ENCODE peak calls at places on chromosomes 13 and 19, in seven cellular contexts. L, F, X, T, S, N and I are unnamed samples. For H3K4me1, the result is how much of the 10 kb centered on the place peaks cover.

GRCh38 chr19:6963259-6963852 is 57.9 kb downstream of the MBD3L2B start:
- DNase-seq in F (no peak), S (no peak), T (no peak), X (no peak), L (no peak), N (no peak), I (no peak)

GRCh38 chr13:52785721-52786120 is 46.1 kb upstream of the CNMD start:
- DNase-seq in T (no peak), F (no peak), N (no peak), S (no peak), X (peak), L (no peak), I (no peak)

GRCh38 chr19:31461814-31462539 is 112.7 kb upstream of the TSHZ3 start:
- DNase-seq in S (no peak), T (no peak), X (no peak), F (no peak), L (no peak), N (no peak), I (no peak)

GRCh38 chr13:29954082-29955043 is 103.9 kb upstream of the UBL3 start:
- DNase-seq in S (no peak), F (no peak), X (no peak), T (no peak), N (no peak), L (no peak), I (no peak)

GRCh38 chr13:46553521-46553885 is 533 bp downstream of the LRCH1 start:
- DNase-seq in X (no peak), N (no peak), L (no peak), S (no peak), F (no peak), T (no peak), I (no peak)

GRCh38 chr13:95784891-95785290 is 108.0 kb downstream of the DNAJC3 start:
- DNase-seq in L (no peak), T (no peak), S (no peak), N (no peak), F (no peak), X (no peak), I (no peak)

GRCh38 chr13:77300176-77301141 is 26.4 kb downstream of the MYCBP2 start:
- DNase-seq in T (peak), S (no peak), L (no peak), X (no peak), F (no peak), N (no peak), I (no peak)

GRCh38 chr19:12117203-12117970 is 22.8 kb downstream of the ZNF20 start:
- DNase-seq in L (no peak), N (no peak), F (no peak), S (peak), T (no peak), X (no peak), I (no peak)

GRCh38 chr19:42424345-42424707 is 2.9 kb downstream of the LIPE start:
- DNase-seq in T (no peak), F (no peak), N (peak), L (no peak), X (no peak), S (no peak), I (no peak)

GRCh38 chr19:39212377-39212742 is 8.3 kb upstream of the SYCN start:
- DNase-seq in X (peak), S (no peak), T (no peak), N (peak), L (peak), F (peak), I (no peak)

GRCh38 chr19:4909897-4910593 is 744 bp downstream of the UHRF1 start:
- DNase-seq in L (peak), F (peak), S (peak), N (peak), T (peak), X (peak), I (peak)

GRCh38 chr19:4908781-4909171 is 525 bp upstream of the UHRF1 start:
- DNase-seq in X (no peak), L (no peak), S (no peak), T (no peak), N (no peak), F (no peak), I (no peak)

GRCh38 chr19:4908311-4908710 is 990 bp upstream of the UHRF1 start:
- DNase-seq in S (no peak), T (no peak), X (no peak), L (no peak), N (no peak), F (no peak), I (no peak)

GRCh38 chr19:4910594-4911273 is 1.4 kb downstream of the UHRF1 start:
- DNase-seq in L (peak), N (no peak), S (no peak), T (peak), X (no peak), F (no peak), I (no peak)

GRCh38 chr19:4909172-4909896 is at the start of gene UHRF1:
- DNase-seq in S (no peak), F (no peak), T (no peak), X (no peak), N (no peak), L (peak), I (no peak)
- TF ChIP-seq POLR2AphosphoS5 in S (no peak), F (no peak), T (peak), X (no peak), N (no peak), L (no peak), I (no peak)

GRCh38 chr19:9785367-9786331 is 17.1 kb upstream of the ZNF846 start:
- DNase-seq in S (peak), L (peak), T (peak), N (peak), F (peak), X (peak), I (peak)
- TF ChIP-seq POLR2A in S (peak), L (peak), T (peak), N (peak), F (no peak), X (no peak), I (peak)

GRCh38 chr13:80599765-80600164 is 258.8 kb upstream of the SPRY2 start:
- DNase-seq in X (no peak), S (no peak), T (no peak), N (no peak), L (no peak), F (no peak), I (no peak)

GRCh38 chr13:80604094-80604493 is 263.2 kb upstream of the SPRY2 start:
- DNase-seq in X (no peak), F (no peak), N (no peak), L (no peak), S (no peak), T (no peak), I (no peak)

GRCh38 chr13:80603351-80603750 is 262.4 kb upstream of the SPRY2 start:
- DNase-seq in L (no peak), T (no peak), F (no peak), S (no peak), X (no peak), N (no peak), I (no peak)

GRCh38 chr13:80605743-80606142 is 264.8 kb upstream of the SPRY2 start:
- DNase-seq in F (no peak), L (no peak), S (no peak), X (no peak), N (no peak), T (no peak), I (no peak)

GRCh38 chr13:80605007-80605406 is 264.1 kb upstream of the SPRY2 start:
- DNase-seq in N (no peak), F (no peak), T (no peak), S (no peak), L (no peak), X (no peak), I (no peak)
- H3K4me1 ChIP-seq in N (under half), F (under half), T (under half), S (under half), L (under half), X (under half), I (under half)

GRCh38 chr19:13841339-13842293 is 35.3 kb upstream of the NANOS3 start:
- DNase-seq in S (peak), F (peak), T (no peak), X (no peak), N (peak), L (peak), I (peak)
- TF ChIP-seq POLR2AphosphoS5 in S (peak), F (peak), T (peak), X (peak), N (peak), L (no peak), I (peak)

GRCh38 chr19:3634496-3635045 is 8.0 kb upstream of the CACTIN start:
- DNase-seq in N (no peak), T (no peak), L (no peak), F (no peak), X (no peak), S (peak), I (no peak)

GRCh38 chr19:3633559-3633988 is 7.0 kb upstream of the CACTIN start:
- DNase-seq in X (no peak), F (no peak), S (peak), T (no peak), N (no peak), L (no peak), I (no peak)

GRCh38 chr19:3632098-3632497 is 5.5 kb upstream of the CACTIN start:
- DNase-seq in X (no peak), S (peak), L (no peak), T (no peak), F (no peak), N (no peak), I (no peak)

GRCh38 chr19:3631053-3631861 is 4.7 kb upstream of the CACTIN start:
- DNase-seq in L (no peak), X (no peak), N (no peak), T (no peak), S (peak), F (no peak), I (no peak)

DNA sequence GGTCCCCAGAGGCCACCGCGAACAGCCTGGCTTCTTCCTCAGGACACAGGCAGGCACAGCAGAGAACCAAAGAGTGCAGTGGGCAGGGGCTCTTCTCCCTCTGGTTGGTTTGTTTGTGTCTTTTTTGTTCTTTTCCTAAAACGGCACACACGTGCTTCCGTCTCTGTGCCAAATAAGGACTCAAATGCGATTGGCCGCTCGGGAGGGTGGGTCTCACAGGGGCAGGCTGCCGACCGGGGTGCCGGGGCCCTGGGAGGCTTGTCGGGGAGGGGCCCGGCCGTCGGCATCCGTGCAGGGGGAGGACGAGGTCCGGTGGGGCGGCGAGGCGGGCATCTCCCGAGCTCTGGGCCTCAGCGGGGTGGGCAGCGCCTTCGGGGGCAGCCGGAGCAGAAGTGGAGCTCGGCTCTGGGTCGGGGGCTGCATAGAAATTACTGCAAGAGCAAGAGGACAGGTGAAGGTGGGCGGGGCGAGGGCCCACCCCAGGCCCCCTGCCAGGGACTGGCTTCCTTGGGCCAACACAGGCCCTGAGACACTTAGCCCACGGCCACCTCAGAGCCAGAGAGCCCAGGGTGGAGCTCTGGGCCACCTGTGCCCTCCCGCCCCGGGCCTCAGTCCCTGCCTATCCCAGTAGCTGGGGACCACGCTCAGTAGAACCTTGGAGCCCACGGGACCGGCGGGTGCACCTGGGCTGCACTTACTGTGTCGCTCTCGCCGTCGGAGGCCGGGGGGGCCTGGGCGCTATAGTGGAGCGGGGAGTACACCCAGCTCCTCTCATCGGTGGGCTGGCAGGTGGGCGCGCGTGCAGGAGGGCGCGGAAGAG is 6.4 kb upstream of the CACTIN start:
- DNase-seq in T (no peak), N (no peak), F (no peak), L (no peak), S (peak), X (no peak), I (no peak)
- TF ChIP-seq POLR2A in T (no peak), N (no peak), F (no peak), L (no peak), S (no peak), X (no peak), I (no peak)

GRCh38 chr13:99310382-99311031 is 3.3 kb upstream of the GPR183 start:
- DNase-seq in N (no peak), F (no peak), X (no peak), L (no peak), S (no peak), T (peak), I (no peak)
- H3K4me1 ChIP-seq in N (under half), F (under half), X (half or more), L (under half), S (under half), T (under half), I (under half)